ENCODE peak calls at places on chromosomes 7 and 10, in eight cellular contexts. W is A549; V is RWPE1; M is nephron progenitor cell; A is retinal pigment epithelial cell; D is mesothelial cell of epicardium; L is CD8-positive, alpha-beta T cell; X is lung. J is an unnamed sample.

GRCh38 chr7:149420006-149420405 is 40.9 kb downstream of the ZNF777 start:
- DNase-seq in W (no peak), V (no peak), M (no peak), A (no peak), D (no peak), L (no peak), X (no peak), J (no peak)

GRCh38 chr10:323651-324293 is 188.5 kb downstream of the ZMYND11 start:
- DNase-seq in W (peak; percentile 81), V (peak; percentile 90), M (no peak), A (peak; percentile 78), D (no peak), L (peak; percentile 61), X (peak; percentile 76), J (peak; percentile 92)

GRCh38 chr7:18450021-18450420 is 45.5 kb upstream of the HDAC9 start:
- DNase-seq in W (no peak), V (no peak), M (no peak), A (no peak), D (no peak), L (no peak), X (no peak), J (no peak)

GRCh38 chr7:93015193-93016084 is 102.3 kb downstream of the SAMD9 start:
- DNase-seq in W (no peak), V (no peak), M (no peak), A (no peak), D (no peak), L (no peak), X (no peak), J (no peak)

GRCh38 chr10:45380903-45381610 is 7.0 kb downstream of the ALOX5 start:
- DNase-seq in W (no peak), V (no peak), M (no peak), A (no peak), D (no peak), L (no peak), X (no peak), J (peak; percentile 22)

GRCh38 chr7:57868771-57869483 is 418.9 kb downstream of the ZNF716 start:
- DNase-seq in W (no peak), V (peak; percentile 1), M (no peak), A (no peak), D (no peak), L (no peak), X (no peak), J (no peak)

GRCh38 chr10:5534051-5534821 is 9.5 kb downstream of the CALML3 start:
- DNase-seq in W (no peak), V (no peak), M (no peak), A (no peak), D (peak; percentile 8), L (no peak), X (no peak), J (peak; percentile 74)

GRCh38 chr7:121428857-121429489 is 32.9 kb upstream of the FAM3C start:
- DNase-seq in W (no peak), V (no peak), M (peak; percentile 16), A (peak; percentile 29), D (no peak), L (no peak), X (no peak), J (no peak)

GRCh38 chr7:27745064-27745583 is 5.2 kb downstream of the TAX1BP1 start:
- DNase-seq in W (peak; percentile 90), V (peak; percentile 69), M (peak; percentile 12), A (no peak), D (no peak), L (no peak), X (no peak), J (peak; percentile 62)

GRCh38 chr10:79202188-79203013 is 133.6 kb downstream of the ZMIZ1 start:
- DNase-seq in W (peak; percentile 57), V (no peak), M (peak; percentile 65), A (no peak), D (no peak), L (no peak), X (no peak), J (peak; percentile 51)

GRCh38 chr7:27359737-27360136 is 117.1 kb downstream of the EVX1 start:
- DNase-seq in W (no peak), V (no peak), M (no peak), A (no peak), D (no peak), L (no peak), X (no peak), J (no peak)

GRCh38 chr7:76400248-76400647 is 9.2 kb downstream of the SSC4D start:
- DNase-seq in W (no peak), V (no peak), M (no peak), A (no peak), D (no peak), L (no peak), X (no peak), J (no peak)

GRCh38 chr7:78326189-78326588 is 527.6 kb downstream of the PHTF2 start:
- DNase-seq in W (no peak), V (peak; percentile 4), M (no peak), A (peak; percentile 61), D (no peak), L (no peak), X (no peak), J (no peak)

GRCh38 chr10:17210361-17210760 is 8.9 kb upstream of the TRDMT1 start:
- DNase-seq in W (no peak), V (no peak), M (no peak), A (no peak), D (no peak), L (no peak), X (no peak), J (no peak)

GRCh38 chr10:7485267-7485601 is 74.4 kb upstream of the SFMBT2 start:
- DNase-seq in W (no peak), V (no peak), M (no peak), A (no peak), D (no peak), L (no peak), X (no peak), J (no peak)

GRCh38 chr7:74042746-74043522 is 15.0 kb downstream of the ELN start:
- DNase-seq in W (no peak), V (no peak), M (no peak), A (no peak), D (no peak), L (no peak), X (no peak), J (no peak)

GRCh38 chr7:5636914-5637313 is 144.5 kb downstream of the RNF216 start:
- DNase-seq in W (peak; percentile 58), V (peak; percentile 63), M (no peak), A (peak; percentile 83), D (peak; percentile 41), L (no peak), X (no peak), J (peak; percentile 64)

GRCh38 chr7:116984917-116985316 is 31.6 kb downstream of the ST7 start:
- DNase-seq in W (peak; percentile 22), V (peak; percentile 46), M (no peak), A (no peak), D (no peak), L (no peak), X (no peak), J (peak; percentile 49)
- TF ChIP-seq CTCF in W (peak; percentile 84), V (peak; percentile 83), M (peak; percentile 63), A (peak; percentile 60), D (peak; percentile 67), L (peak; percentile 77), X (peak; percentile 36), J (peak; percentile 62)

DNA sequence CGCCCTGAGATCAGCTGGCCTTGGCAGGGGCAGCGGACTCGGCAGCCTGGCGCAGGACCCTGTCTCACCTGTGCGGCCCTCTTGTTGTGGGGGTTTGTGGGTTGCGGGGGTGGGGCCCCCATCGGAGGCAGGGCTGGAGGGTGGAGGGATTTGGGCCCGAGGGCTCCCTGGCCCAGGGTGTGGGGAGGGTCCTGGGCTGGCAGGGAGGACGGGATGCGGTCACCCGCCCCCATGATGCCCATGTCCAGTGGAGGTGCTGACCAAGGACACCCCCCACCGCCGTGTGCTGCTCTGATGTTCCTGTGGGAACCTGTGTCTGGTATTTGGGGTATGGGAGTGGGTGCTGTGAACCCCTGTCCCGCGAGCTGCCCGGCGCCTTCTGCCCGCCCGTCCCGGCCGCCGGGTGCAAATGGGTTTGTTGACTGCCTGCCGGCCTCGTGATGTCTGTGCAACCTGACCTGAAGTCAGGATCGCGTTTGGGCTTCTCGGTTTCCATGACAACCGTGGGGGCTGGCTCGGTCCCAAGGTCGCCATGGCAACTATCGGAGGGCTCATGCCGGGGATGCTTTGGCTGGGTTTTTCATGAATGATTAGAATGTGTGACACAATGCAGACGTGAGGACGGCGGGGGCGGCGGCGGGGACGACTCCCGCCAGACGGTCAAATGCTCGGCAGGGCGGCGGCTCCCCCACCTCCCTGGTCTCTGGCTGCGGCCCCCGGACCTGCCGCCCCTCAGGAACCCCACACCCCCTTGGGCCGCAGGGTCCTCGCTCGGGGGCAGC is 7.3 kb downstream of the MAFK start:
- DNase-seq in W (peak; percentile 93), V (peak; percentile 55), M (peak; percentile 74), A (peak; percentile 93), D (peak; percentile 85), L (no peak), X (peak; percentile 82), J (peak; percentile 35)
- TF ChIP-seq CTCF in W (no peak), V (no peak), M (no peak), A (no peak), D (no peak), L (no peak), X (no peak), J (no peak)

GRCh38 chr10:43348511-43349312 is 22.7 kb upstream of the FXYD4 start:
- DNase-seq in W (peak; percentile 87), V (peak; percentile 89), M (peak; percentile 87), A (no peak), D (peak; percentile 65), L (peak; percentile 93), X (peak; percentile 90), J (peak; percentile 82)

GRCh38 chr10:43352951-43353350 is 18.5 kb upstream of the FXYD4 start:
- DNase-seq in W (no peak), V (no peak), M (no peak), A (no peak), D (no peak), L (no peak), X (no peak), J (no peak)

GRCh38 chr10:43350139-43350538 is 21.3 kb upstream of the FXYD4 start:
- DNase-seq in W (no peak), V (no peak), M (no peak), A (no peak), D (no peak), L (no peak), X (no peak), J (no peak)

GRCh38 chr10:43351301-43351700 is 20.1 kb upstream of the FXYD4 start:
- DNase-seq in W (no peak), V (no peak), M (no peak), A (no peak), D (no peak), L (no peak), X (no peak), J (no peak)

DNA sequence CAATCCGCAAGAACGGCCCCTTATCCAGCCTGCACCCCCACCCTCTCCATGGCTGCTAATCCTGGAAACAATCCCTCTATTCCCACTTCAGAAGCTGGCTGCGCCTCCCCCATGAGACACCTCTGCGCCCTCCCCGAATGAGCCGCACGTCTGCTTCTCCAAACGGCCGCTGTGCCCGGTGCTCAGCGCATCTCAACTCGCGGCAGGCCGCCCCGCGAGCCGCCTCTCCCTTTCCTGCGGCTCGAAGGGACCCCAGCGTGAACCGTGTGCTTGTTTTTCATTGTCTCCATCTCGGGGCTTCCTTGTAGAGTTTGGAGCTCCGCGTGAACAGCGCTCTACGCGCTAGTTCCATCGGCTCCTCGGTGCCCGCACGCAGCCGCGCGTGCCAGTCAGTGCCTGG is 20.8 kb upstream of the FXYD4 start:
- DNase-seq in W (no peak), V (no peak), M (no peak), A (no peak), D (no peak), L (no peak), X (no peak), J (no peak)
- TF ChIP-seq CTCF in W (no peak), V (no peak), M (no peak), A (no peak), D (no peak), L (no peak), X (no peak), J (no peak)

GRCh38 chr7:127252380-127252718 is 392 bp downstream of the GRM8 start:
- DNase-seq in W (no peak), V (no peak), M (peak; percentile 20), A (no peak), D (no peak), L (no peak), X (no peak), J (no peak)
- TF ChIP-seq CTCF in W (no peak), V (no peak), M (no peak), A (peak; percentile 8), D (no peak), L (no peak), X (no peak), J (no peak)

J was measured in MCF 10A.